ENCODE peak calls at places on chromosomes 13 and 19, in five cellular contexts. Q is CD8-positive, alpha-beta T cell; G is bronchial epithelial cell; Z is neural progenitor cell; H is endothelial cell of umbilical vein. V is an unnamed sample.

GRCh38 chr13:45055902-45056648 is 64.2 kb upstream of the GTF2F2 start:
- DNase-seq in Q (no peak), G (peak; percentile 83), H (no peak), Z (peak; percentile 57), V (no peak)

GRCh38 chr13:99280166-99280565 is 22.0 kb upstream of the GPR18 start:
- DNase-seq in Q (no peak), H (no peak), G (peak; percentile 47), Z (no peak), V (no peak)

GRCh38 chr13:68748038-68748437 is 1359.6 kb upstream of the ATXN8OS start:
- DNase-seq in Z (no peak), H (peak; percentile 20), Q (no peak), G (no peak), V (no peak)

GRCh38 chr19:33392341-33393285 is 19.1 kb downstream of the CEBPG start:
- DNase-seq in Z (no peak), H (no peak), G (no peak), Q (no peak), V (peak; percentile 70)

GRCh38 chr19:56507446-56508281 is at the start of gene ZNF471:
- DNase-seq in Q (peak; percentile 96), Z (peak; percentile 96), H (peak; percentile 99), G (peak; percentile 95), V (peak; percentile 12)

GRCh38 chr13:83048419-83048818 is 833.9 kb downstream of the SLITRK1 start:
- DNase-seq in H (no peak), Z (no peak), G (no peak), Q (no peak), V (no peak)

GRCh38 chr13:95874286-95874685 is 178.9 kb downstream of the UGGT2 start:
- DNase-seq in Q (no peak), Z (no peak), G (peak; percentile 11), H (no peak), V (no peak)

GRCh38 chr19:16233081-16233776 is 35.5 kb downstream of the AP1M1 start:
- DNase-seq in G (no peak), Q (no peak), H (no peak), Z (no peak), V (peak; percentile 43)

GRCh38 chr19:38812841-38813320 is at the start of gene LGALS4:
- DNase-seq in G (no peak), H (no peak), Z (no peak), Q (no peak), V (peak; percentile 64)

GRCh38 chr13:114131581-114132418 is 623 bp downstream of the RASA3 start:
- DNase-seq in H (no peak), Z (peak; percentile 64), Q (peak; percentile 67), G (no peak), V (peak; percentile 92)

GRCh38 chr13:106534844-106535551 is 464 bp downstream of the EFNB2 start:
- DNase-seq in Z (no peak), H (peak; percentile 31), Q (peak; percentile 24), G (no peak), V (peak; percentile 74)

GRCh38 chr13:25992076-25992475 is 59.7 kb downstream of the SHISA2 start:
- DNase-seq in G (no peak), Q (no peak), Z (no peak), H (no peak), V (no peak)

GRCh38 chr19:18910801-18911436 is 8.3 kb downstream of the COPE start:
- DNase-seq in G (no peak), Q (no peak), H (no peak), Z (no peak), V (no peak)

GRCh38 chr13:53200498-53201453 is 172.2 kb downstream of the OLFM4 start:
- DNase-seq in Q (no peak), Z (peak; percentile 96), G (no peak), H (no peak), V (peak; percentile 94)

DNA sequence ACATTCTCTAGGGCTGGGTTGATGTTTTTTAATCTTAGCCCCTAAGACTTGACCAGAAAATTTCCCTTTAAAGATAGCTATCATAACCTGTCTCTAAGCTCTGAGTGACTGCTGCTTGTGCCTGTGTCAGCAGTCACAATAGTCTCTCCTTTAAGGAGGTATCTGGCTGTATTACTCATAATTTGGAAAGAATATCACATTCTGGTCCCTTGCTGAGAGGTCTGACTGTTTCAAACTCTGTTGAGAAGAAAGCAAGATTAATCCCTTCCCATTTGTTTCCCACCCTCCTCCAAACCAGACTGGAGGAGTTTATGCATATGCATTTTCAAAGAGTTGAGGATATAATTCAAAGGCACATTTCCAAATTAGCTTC is 2.3 kb downstream of the HTR2A start:
- DNase-seq in Z (no peak), Q (no peak), G (no peak), H (no peak), V (no peak)
- H3K4me3 ChIP-seq in Z (peak overlapping the region; percentile 54), Q (no peak overlapping the region), G (no peak overlapping the region), H (no peak overlapping the region), V (peak overlapping the region; percentile 40)

GRCh38 chr19:17748884-17749638 is 2.2 kb upstream of the FCHO1 start:
- DNase-seq in Z (no peak), H (no peak), Q (no peak), G (no peak), V (peak; percentile 38)
- H3K27me3 ChIP-seq in Z (no peaks in the 10 kb centered on the region), H (no peaks in the 10 kb centered on the region), Q (no peaks in the 10 kb centered on the region), G (no peaks in the 10 kb centered on the region), V (peaks cover 3% of the 10 kb centered on the region)

DNA sequence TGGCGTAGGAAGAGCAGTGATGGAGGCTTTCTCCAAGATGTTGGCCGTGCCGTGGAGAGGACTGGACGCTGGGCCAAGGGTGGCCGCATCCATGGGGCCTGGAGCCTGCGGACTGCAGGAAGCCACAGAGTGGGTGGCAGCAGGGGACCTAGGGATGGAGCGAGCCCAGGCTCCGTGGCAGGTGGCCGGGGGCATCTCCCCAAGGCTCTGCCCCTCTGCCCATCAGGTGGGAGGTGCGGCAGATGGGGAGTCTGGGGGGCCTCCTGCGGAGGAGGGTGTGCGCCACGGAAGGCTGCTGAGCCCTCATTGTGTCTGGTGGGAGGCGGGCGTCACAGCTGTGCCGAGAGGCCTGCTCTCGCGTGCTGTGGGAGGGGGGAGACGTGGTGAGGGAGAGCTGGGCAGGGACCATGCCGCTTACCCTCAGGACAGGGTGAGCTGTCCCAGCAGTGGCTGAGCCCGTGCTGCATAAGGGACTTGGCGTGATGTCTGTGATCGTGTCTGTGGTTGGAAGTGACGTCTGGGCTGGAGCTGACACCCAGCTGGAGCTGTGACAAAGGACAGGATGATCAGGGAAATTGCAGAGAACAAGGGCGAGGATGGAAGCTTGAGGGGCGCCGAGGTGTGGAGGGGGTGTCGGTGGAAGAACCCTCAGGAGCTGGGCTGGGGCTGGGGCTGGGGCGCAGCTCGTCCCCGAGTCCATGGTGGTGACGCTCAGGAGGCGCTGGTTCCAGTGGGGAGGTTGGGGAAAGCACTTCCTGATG is 13.4 kb downstream of the MCF2L start:
- DNase-seq in G (no peak), H (no peak), Z (no peak), Q (no peak), V (no peak)
- H3K4me3 ChIP-seq in G (no peak overlapping the region), H (no peak overlapping the region), Z (no peak overlapping the region), Q (no peak overlapping the region), V (no peak overlapping the region)

GRCh38 chr13:21785990-21786389 is 115.1 kb downstream of the FGF9 start:
- DNase-seq in Z (no peak), G (no peak), Q (no peak), H (no peak), V (no peak)
- H3K27me3 ChIP-seq in Z (no peaks in the 10 kb centered on the region), G (no peaks in the 10 kb centered on the region), Q (no peaks in the 10 kb centered on the region), H (no peaks in the 10 kb centered on the region), V (no peaks in the 10 kb centered on the region)

DNA sequence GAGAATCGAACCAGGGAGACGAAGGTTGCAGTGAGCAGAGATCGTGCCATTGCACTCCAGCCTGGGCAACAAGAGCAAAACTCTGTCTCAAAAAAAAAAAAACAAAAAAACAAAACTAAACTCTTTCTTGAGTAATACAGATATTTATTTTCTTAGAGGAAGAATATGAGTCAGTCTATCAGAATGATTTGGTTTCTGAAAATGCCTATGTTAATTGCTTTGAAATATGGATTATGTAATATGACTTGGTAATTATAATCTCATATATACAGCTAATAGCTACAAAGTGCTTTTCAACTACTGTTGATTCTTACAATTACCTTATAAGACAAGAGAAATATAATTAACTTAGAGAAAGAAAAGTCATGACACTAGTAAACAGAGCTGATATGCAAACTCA is 88.1 kb downstream of the TBC1D4 start:
- DNase-seq in Q (no peak), H (no peak), G (no peak), Z (no peak), V (no peak)
- H3K4me3 ChIP-seq in Q (no peak overlapping the region), H (no peak overlapping the region), G (no peak overlapping the region), Z (no peak overlapping the region), V (no peak overlapping the region)

GRCh38 chr19:47456721-47457478 is 14.8 kb downstream of the SLC8A2 start:
- DNase-seq in Z (no peak), H (no peak), G (no peak), Q (no peak), V (no peak)
- H3K27me3 ChIP-seq in Z (peaks cover 45% of the 10 kb centered on the region), H (peaks cover 44% of the 10 kb centered on the region), G (peaks cover 21% of the 10 kb centered on the region), Q (peaks cover 29% of the 10 kb centered on the region), V (peaks cover 15% of the 10 kb centered on the region)

DNA sequence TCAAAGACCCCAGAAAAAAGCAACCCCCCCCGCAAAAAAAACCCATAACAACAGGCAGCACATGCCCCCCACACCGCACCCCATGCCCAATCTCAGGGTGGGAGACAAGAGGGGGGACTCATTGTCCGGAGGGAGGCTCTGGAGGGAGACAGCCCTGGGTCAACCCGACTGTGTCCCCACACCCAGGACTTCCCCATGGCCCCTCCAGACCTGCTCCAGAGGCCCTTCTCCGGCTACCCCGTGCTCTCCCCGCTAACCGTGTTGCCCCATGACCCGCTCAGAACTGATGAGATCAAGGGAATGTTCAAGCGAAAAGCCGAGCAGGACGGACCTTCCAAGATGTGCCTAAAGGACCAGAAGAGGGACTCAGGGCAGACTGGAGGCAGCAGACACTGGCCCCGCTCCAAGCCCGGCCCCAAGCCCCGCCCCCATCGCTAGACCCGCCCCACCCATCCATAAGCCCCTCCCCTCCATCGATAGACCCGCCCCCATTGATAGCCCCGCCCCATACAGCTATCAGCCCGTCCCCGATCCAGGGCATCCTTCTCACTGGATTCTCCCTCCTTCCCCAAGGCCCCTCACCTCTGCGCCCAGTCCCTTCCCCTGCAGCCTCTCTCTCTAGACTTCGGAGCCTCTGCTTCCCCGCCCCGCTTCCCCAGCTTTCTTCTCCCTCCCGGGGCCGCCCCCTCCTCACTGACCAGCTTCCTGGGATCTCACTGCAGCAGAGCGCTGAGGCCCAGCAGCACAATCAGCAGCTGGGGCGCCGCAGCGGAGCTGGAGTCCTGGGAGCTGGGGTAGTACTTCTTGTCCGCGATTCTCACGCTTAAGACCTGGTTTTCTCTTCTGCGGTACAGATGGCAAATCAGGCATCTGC is 2.2 kb downstream of the BST2 start:
- DNase-seq in Q (peak; percentile 35), G (no peak), Z (peak; percentile 93), H (peak; percentile 28), V (peak; percentile 99)
- H3K4me3 ChIP-seq in Q (peak overlapping the region; percentile 35), G (no peak overlapping the region), Z (peak overlapping the region; percentile 61), H (no peak overlapping the region), V (peak overlapping the region; percentile 57)